ENCODE peak calls at places on chromosomes 5 and 9, in six cellular contexts. G is kidney epithelial cell, K is gastrocnemius medialis, R is left lung, U is WERI-Rb-1, V is psoas muscle. X is an unnamed sample.

GRCh38 chr5:1218351-1219080 is 6.7 kb upstream of the SLC6A18 start:
- DNase-seq in G (no peak), K (no peak), R (peak; percentile 59), U (no peak), V (no peak), X (no peak)

GRCh38 chr5:69217154-69217731 is 17.4 kb upstream of the CDK7 start:
- DNase-seq in G (no peak), K (no peak), R (no peak), U (no peak), V (no peak), X (peak; percentile 99)

GRCh38 chr9:112542893-112543292 is 56.3 kb downstream of the KIAA1958 start:
- DNase-seq in G (no peak), K (no peak), R (no peak), U (no peak), V (no peak), X (no peak)

GRCh38 chr9:77019810-77020437 is 469 bp downstream of the FOXB2 start:
- DNase-seq in G (no peak), K (no peak), R (peak; percentile 77), U (no peak), V (no peak), X (peak; percentile 36)

GRCh38 chr9:108416321-108416720 is 439.5 kb downstream of the ACTL7B start:
- DNase-seq in G (no peak), K (no peak), R (no peak), U (no peak), V (no peak), X (no peak)

GRCh38 chr5:38381361-38381760 is 123.0 kb downstream of the EGFLAM start:
- DNase-seq in G (no peak), K (no peak), R (no peak), U (no peak), V (no peak), X (no peak)

GRCh38 chr5:55885359-55885758 is 34.2 kb downstream of the IL31RA start:
- DNase-seq in G (no peak), K (no peak), R (no peak), U (no peak), V (no peak), X (no peak)

GRCh38 chr5:97009212-97009898 is 73.5 kb downstream of the LNPEP start:
- DNase-seq in G (no peak), K (no peak), R (no peak), U (no peak), V (no peak), X (peak; percentile 26)

GRCh38 chr5:1321576-1321975 is 23.3 kb downstream of the CLPTM1L start:
- DNase-seq in G (no peak), K (no peak), R (no peak), U (peak; percentile 3), V (no peak), X (no peak)

GRCh38 chr9:134993996-134994720 is 76.4 kb upstream of the FCN1 start:
- DNase-seq in G (no peak), K (no peak), R (peak; percentile 24), U (peak; percentile 55), V (no peak), X (no peak)

GRCh38 chr9:2234371-2234893 is 219.3 kb downstream of the SMARCA2 start:
- DNase-seq in G (no peak), K (no peak), R (no peak), U (peak; percentile 46), V (no peak), X (no peak)

GRCh38 chr5:175663191-175664184 is 5.6 kb downstream of the HRH2 start:
- DNase-seq in G (no peak), K (no peak), R (peak; percentile 54), U (no peak), V (no peak), X (no peak)

GRCh38 chr5:149452665-149453617 is 73.8 kb upstream of the IL17B start:
- DNase-seq in G (peak; percentile 85), K (peak; percentile 63), R (peak; percentile 73), U (no peak), V (peak; percentile 79), X (no peak)

GRCh38 chr9:136695955-136696354 is 8.7 kb upstream of the AGPAT2 start:
- DNase-seq in G (no peak), K (no peak), R (no peak), U (peak; percentile 83), V (no peak), X (no peak)

GRCh38 chr5:73448072-73448432 is 525 bp downstream of the FOXD1 start:
- DNase-seq in G (no peak), K (no peak), R (peak; percentile 72), U (peak; percentile 43), V (peak; percentile 31), X (no peak)

GRCh38 chr5:55063899-55064298 is 38.5 kb upstream of the GZMA start:
- DNase-seq in G (no peak), K (no peak), R (no peak), U (no peak), V (no peak), X (no peak)

GRCh38 chr9:82488319-82488701 is 499.7 kb downstream of the SPATA31D1 start:
- DNase-seq in G (no peak), K (no peak), R (no peak), U (no peak), V (no peak), X (no peak)

GRCh38 chr9:138067594-138068367 is 190.2 kb downstream of the CACNA1B start:
- DNase-seq in G (no peak), K (no peak), R (no peak), U (peak; percentile 1), V (no peak), X (no peak)

GRCh38 chr9:27785714-27786100 is 212.4 kb upstream of the C9orf72 start:
- DNase-seq in G (no peak), K (no peak), R (no peak), U (no peak), V (no peak), X (peak; percentile 3)

GRCh38 chr5:168438349-168438748 is 47.9 kb upstream of the RARS1 start:
- DNase-seq in G (no peak), K (no peak), R (no peak), U (no peak), V (no peak), X (no peak)

GRCh38 chr5:40171971-40172370 is 507.7 kb upstream of the PTGER4 start:
- DNase-seq in G (peak; percentile 41), K (no peak), R (no peak), U (no peak), V (no peak), X (no peak)

GRCh38 chr5:17233488-17233887 is 16.1 kb downstream of the BASP1 start:
- DNase-seq in G (no peak), K (no peak), R (no peak), U (no peak), V (no peak), X (no peak)

GRCh38 chr9:85600675-85601263 is 141.0 kb downstream of the AGTPBP1 start:
- DNase-seq in G (no peak), K (no peak), R (peak; percentile 47), U (no peak), V (no peak), X (no peak)

GRCh38 chr9:111008148-111009075 is 29.9 kb downstream of the LPAR1 start:
- DNase-seq in G (peak; percentile 42), K (no peak), R (no peak), U (no peak), V (no peak), X (no peak)

GRCh38 chr5:171313481-171314206 is 4.6 kb downstream of the TLX3 start:
- DNase-seq in G (no peak), K (no peak), R (no peak), U (no peak), V (no peak), X (no peak)

GRCh38 chr5:119708076-119708790 is 78.9 kb downstream of the FAM170A start:
- DNase-seq in G (no peak), K (no peak), R (no peak), U (no peak), V (no peak), X (no peak)

GRCh38 chr5:54514269-54514668 is 3.3 kb upstream of the SNX18 start:
- DNase-seq in G (no peak), K (no peak), R (no peak), U (peak; percentile 35), V (no peak), X (no peak)

DNA sequence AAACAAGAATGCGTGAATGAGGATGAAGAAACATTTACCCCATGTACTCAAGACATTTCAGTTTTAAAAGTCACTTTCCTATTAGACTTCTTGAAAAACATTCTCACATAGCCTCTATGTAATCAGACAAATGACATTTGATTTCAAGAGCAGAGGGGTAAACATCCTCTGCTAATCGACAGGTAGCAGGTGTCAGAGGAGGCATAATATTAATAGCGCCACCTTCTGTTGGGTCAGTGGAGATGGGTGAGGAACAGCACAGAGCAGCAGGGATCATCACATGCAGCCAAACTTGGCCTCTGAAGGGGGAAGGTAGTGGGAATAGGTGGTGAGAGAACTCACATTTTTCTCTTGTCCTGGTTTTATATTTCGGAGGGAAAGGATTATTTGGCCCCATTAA is 3.3 kb upstream of the LSM11 start:
- DNase-seq in G (no peak), K (no peak), R (no peak), U (peak; percentile 36), V (no peak), X (peak; percentile 62)
- TF ChIP-seq CTCF in G (peak; percentile 56), K (no peak), R (no peak), U (peak; percentile 75), V (peak; percentile 17), X (peak; percentile 41)

GRCh38 chr9:128550226-128550625 is 2.2 kb upstream of the SPTAN1 start:
- DNase-seq in G (no peak), K (no peak), R (no peak), U (no peak), V (no peak), X (no peak)

GRCh38 chr9:128551652-128552152 is 685 bp upstream of the SPTAN1 start:
- DNase-seq in G (no peak), K (no peak), R (no peak), U (no peak), V (no peak), X (no peak)

GRCh38 chr9:128552153-128552743 is at the start of gene SPTAN1:
- DNase-seq in G (no peak), K (peak; percentile 69), R (peak; percentile 97), U (peak; percentile 93), V (peak; percentile 92), X (peak; percentile 100)

GRCh38 chr9:128552744-128553221 is 396 bp downstream of the SPTAN1 start:
- DNase-seq in G (no peak), K (no peak), R (peak; percentile 90), U (peak; percentile 67), V (peak; percentile 56), X (peak; percentile 64)

GRCh38 chr9:128550770-128551651 is 1.4 kb upstream of the SPTAN1 start:
- DNase-seq in G (no peak), K (no peak), R (no peak), U (peak; percentile 92), V (peak; percentile 23), X (no peak)
- TF ChIP-seq CTCF in G (no peak), K (no peak), R (no peak), U (no peak), V (no peak), X (no peak)

GRCh38 chr5:75885849-75886596 is 168.8 kb upstream of the POC5 start:
- DNase-seq in G (no peak), K (no peak), R (no peak), U (peak; percentile 41), V (no peak), X (no peak)
- TF ChIP-seq CTCF in G (peak; percentile 7), K (no peak), R (no peak), U (peak; percentile 81), V (no peak), X (peak; percentile 56)

DNA sequence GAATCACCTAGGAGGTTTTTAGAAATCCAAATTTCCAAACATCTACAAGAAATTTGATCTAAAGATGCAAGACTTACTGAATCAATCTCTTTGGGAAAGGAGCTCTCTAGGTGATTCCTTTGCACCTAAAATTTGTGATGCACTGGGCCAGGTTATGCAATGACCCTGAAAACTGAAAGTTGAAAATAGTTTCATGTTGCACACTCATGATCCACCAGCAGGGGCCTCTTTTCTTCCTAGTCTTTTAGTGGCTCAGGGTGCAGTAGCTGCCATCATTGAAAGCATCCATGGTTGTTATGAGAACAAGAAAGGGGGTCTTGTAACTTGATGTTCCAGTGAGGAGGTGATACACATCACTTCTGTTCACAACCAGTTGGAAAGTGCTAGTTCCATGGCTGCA is 486.8 kb downstream of the PSAT1 start:
- DNase-seq in G (no peak), K (no peak), R (no peak), U (no peak), V (no peak), X (no peak)
- TF ChIP-seq CTCF in G (peak; percentile 19), K (no peak), R (no peak), U (peak; percentile 32), V (no peak), X (no peak)

X was measured in GM13976.